ENCODE peak calls at places on chromosomes 13 and 19, in four cellular contexts. One of them, this sample, is unnamed.

GRCh38 chr19:33828266-33829075 is 31.8 kb downstream of the KCTD15 start:
- DNase-seq in H1: no peak
- DNase-seq in GM12878: no peak
- DNase-seq in K562: no peak
- DNase-seq in this sample: no peak

GRCh38 chr19:16070366-16070990 is 5.8 kb upstream of the TPM4 start:
- DNase-seq in K562: peak
- DNase-seq in GM12878: no peak
- DNase-seq in H1: no peak
- DNase-seq in this sample: peak

GRCh38 chr13:35283856-35284255 is 192.6 kb downstream of the MAB21L1 start:
- DNase-seq in H1: no peak
- DNase-seq in K562: no peak
- DNase-seq in GM12878: no peak
- DNase-seq in this sample: peak

GRCh38 chr13:51714663-51715168 is 89.2 kb downstream of the DHRS12 start:
- DNase-seq in GM12878: peak
- DNase-seq in K562: no peak
- DNase-seq in H1: no peak
- DNase-seq in this sample: no peak

GRCh38 chr19:33214621-33215020 is 11.0 kb downstream of the SLC7A10 start:
- DNase-seq in GM12878: no peak
- DNase-seq in H1: no peak
- DNase-seq in K562: peak
- DNase-seq in this sample: peak

GRCh38 chr19:5271145-5271544 is 69.5 kb downstream of the PTPRS start:
- DNase-seq in GM12878: no peak
- DNase-seq in H1: no peak
- DNase-seq in K562: peak
- DNase-seq in this sample: no peak

GRCh38 chr13:108227651-108228272 is 9.6 kb downstream of the ABHD13 start:
- DNase-seq in GM12878: no peak
- DNase-seq in H1: no peak
- DNase-seq in K562: peak
- DNase-seq in this sample: peak

GRCh38 chr19:13788991-13789390 is 6.3 kb upstream of the ZSWIM4 start:
- DNase-seq in GM12878: no peak
- DNase-seq in H1: no peak
- DNase-seq in K562: no peak
- DNase-seq in this sample: no peak

GRCh38 chr13:48194392-48194754 is 38.6 kb upstream of the ITM2B start:
- DNase-seq in GM12878: peak
- DNase-seq in K562: no peak
- DNase-seq in H1: no peak
- DNase-seq in this sample: no peak
- TF ChIP-seq RFX5 in GM12878: no peak
- TF ChIP-seq RFX5 in K562: no peak
- TF ChIP-seq RFX5 in H1: no peak
- TF ChIP-seq RFX5 in this sample: no peak

GRCh38 chr19:3220576-3220975 is 3.9 kb upstream of the CELF5 start:
- DNase-seq in H1: no peak
- DNase-seq in GM12878: no peak
- DNase-seq in K562: no peak
- DNase-seq in this sample: no peak

GRCh38 chr19:3225677-3226093 is 1.2 kb downstream of the CELF5 start:
- DNase-seq in GM12878: no peak
- DNase-seq in K562: no peak
- DNase-seq in H1: no peak
- DNase-seq in this sample: no peak

GRCh38 chr19:3227054-3227626 is 2.7 kb downstream of the CELF5 start:
- DNase-seq in H1: no peak
- DNase-seq in K562: no peak
- DNase-seq in GM12878: no peak
- DNase-seq in this sample: no peak

GRCh38 chr19:3222709-3223108 is 1.8 kb upstream of the CELF5 start:
- DNase-seq in K562: no peak
- DNase-seq in H1: no peak
- DNase-seq in GM12878: no peak
- DNase-seq in this sample: no peak

GRCh38 chr19:3224346-3225325 is at the start of gene CELF5:
- DNase-seq in H1: peak
- DNase-seq in GM12878: no peak
- DNase-seq in K562: peak
- DNase-seq in this sample: no peak
- TF ChIP-seq ZNF274 in H1: no peak
- TF ChIP-seq ZNF274 in GM12878: no peak
- TF ChIP-seq ZNF274 in K562: no peak
- TF ChIP-seq ZNF274 in this sample: no peak

DNA sequence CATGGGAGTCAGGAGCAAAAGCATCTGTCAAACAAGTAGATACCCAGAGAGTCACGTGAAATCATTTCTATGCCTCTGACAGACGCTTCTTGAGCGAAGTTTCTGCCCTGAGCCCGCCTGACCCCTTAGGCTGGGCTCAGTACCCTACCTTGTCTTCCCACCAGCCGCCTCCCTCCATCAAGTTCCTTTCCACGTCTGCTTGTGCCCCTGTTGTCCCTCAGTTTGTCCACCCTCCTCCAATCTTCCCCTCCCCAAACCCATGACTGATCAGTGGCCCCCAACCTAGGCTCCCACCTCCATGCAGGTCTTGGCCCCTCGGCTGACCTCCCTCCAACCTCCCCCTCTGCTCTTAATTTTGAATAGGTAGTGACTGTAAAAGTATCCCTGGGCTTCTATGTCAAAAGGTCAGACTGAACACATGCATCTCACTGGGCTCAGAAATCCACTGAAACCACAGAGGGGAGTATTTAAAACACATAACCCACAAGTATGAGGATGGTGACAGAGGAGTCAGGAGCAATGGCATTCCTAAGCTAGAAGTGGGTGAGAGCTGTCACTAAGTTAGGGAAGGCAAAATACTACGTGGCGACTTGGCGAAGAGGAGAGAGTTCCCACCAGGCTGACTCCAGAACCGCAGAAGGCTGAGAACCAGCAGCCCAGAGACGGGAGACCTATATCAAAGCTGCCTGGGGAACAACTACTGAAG is 1.7 kb upstream of the ZNF446 start:
- DNase-seq in GM12878: no peak
- DNase-seq in H1: no peak
- DNase-seq in K562: no peak
- DNase-seq in this sample: no peak
- TF ChIP-seq RFX5 in GM12878: no peak
- TF ChIP-seq RFX5 in H1: no peak
- TF ChIP-seq RFX5 in K562: no peak
- TF ChIP-seq RFX5 in this sample: no peak

GRCh38 chr13:98988277-98988676 is 10.4 kb upstream of the DOCK9 start:
- DNase-seq in K562: no peak
- DNase-seq in GM12878: no peak
- DNase-seq in H1: no peak
- DNase-seq in this sample: no peak
- TF ChIP-seq ZNF274 in K562: no peak
- TF ChIP-seq ZNF274 in GM12878: no peak
- TF ChIP-seq ZNF274 in H1: no peak
- TF ChIP-seq ZNF274 in this sample: no peak

DNA sequence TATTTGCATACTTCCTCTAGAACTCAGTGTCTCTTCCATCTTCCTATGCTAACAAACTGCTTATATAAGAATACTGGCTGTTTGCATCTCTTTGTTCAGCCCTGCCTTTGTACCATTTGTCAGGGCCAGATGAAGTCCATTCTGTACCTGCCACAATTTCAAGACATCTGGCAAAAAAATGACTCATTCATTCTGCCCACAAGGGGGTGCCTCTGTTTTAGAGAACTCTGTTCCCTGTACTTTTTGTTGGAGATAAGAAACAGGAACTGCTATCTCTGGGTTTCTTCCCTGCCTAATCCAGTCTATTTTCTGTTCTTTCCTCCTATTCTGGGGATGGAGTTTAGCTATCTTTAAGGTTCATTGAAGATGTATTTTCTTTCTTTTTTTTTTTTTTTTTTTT is 23.0 kb downstream of the ZNF568 start:
- DNase-seq in GM12878: no peak
- DNase-seq in K562: no peak
- DNase-seq in H1: no peak
- DNase-seq in this sample: no peak
- TF ChIP-seq RFX5 in GM12878: no peak
- TF ChIP-seq RFX5 in K562: no peak
- TF ChIP-seq RFX5 in H1: no peak
- TF ChIP-seq RFX5 in this sample: no peak

GRCh38 chr13:48533207-48533499 is 273 bp upstream of the RCBTB2 start:
- DNase-seq in H1: no peak
- DNase-seq in K562: no peak
- DNase-seq in GM12878: no peak
- DNase-seq in this sample: no peak

GRCh38 chr13:48533986-48534600 is 1.2 kb upstream of the RCBTB2 start:
- DNase-seq in H1: no peak
- DNase-seq in K562: no peak
- DNase-seq in GM12878: no peak
- DNase-seq in this sample: no peak

GRCh38 chr13:48532146-48532472 is 771 bp downstream of the RCBTB2 start:
- DNase-seq in GM12878: peak
- DNase-seq in K562: no peak
- DNase-seq in H1: no peak
- DNase-seq in this sample: no peak

GRCh38 chr13:48531416-48532145 is 1.3 kb downstream of the RCBTB2 start:
- DNase-seq in K562: no peak
- DNase-seq in H1: no peak
- DNase-seq in GM12878: peak
- DNase-seq in this sample: peak

DNA sequence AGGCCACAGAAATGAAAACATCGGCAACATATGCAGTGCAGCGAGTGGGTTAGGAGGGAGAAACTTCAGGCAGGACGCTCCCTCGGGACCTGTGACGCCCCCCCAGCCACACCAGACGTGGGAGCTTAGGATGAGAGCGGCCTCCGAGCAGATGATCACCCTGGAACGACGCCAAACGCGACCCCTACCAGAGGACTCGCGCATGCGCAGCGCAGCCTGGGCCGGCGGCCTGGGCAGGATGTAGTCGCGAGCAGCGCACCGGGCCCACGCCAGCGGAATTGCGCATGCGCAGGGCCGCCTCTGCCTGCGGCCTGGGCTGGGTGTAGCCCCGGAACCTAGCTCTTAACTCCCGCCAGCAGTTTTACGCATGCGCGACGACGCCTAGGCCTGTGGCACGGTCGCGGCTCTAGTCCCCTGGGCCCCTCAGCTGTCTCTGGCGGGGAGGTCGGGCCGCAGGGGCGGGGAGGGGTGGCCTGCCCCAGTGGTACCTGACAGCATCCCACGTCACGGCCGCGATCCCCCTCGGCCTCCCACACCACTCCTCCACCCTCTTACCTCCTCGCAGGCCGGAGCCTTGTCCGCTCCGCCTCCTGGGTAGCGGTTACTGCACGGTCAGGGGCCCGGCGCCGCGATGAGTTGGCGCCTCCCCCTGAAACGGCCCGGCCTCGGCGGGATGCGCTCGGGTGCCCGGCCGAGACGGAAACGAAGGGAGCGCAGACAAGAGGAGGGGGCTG is at the start of gene RCBTB2:
- DNase-seq in K562: peak
- DNase-seq in H1: peak
- DNase-seq in GM12878: peak
- DNase-seq in this sample: peak
- TF ChIP-seq ZNF274 in K562: no peak
- TF ChIP-seq ZNF274 in H1: no peak
- TF ChIP-seq ZNF274 in GM12878: no peak
- TF ChIP-seq ZNF274 in this sample: peak

GRCh38 chr13:76223565-76223964 is 587.4 kb downstream of the LMO7 start:
- DNase-seq in H1: no peak
- DNase-seq in K562: no peak
- DNase-seq in GM12878: no peak
- DNase-seq in this sample: no peak

GRCh38 chr13:76223999-76224398 is 587.9 kb downstream of the LMO7 start:
- DNase-seq in H1: no peak
- DNase-seq in GM12878: no peak
- DNase-seq in K562: no peak
- DNase-seq in this sample: no peak

GRCh38 chr13:76226941-76227340 is 590.8 kb downstream of the LMO7 start:
- DNase-seq in K562: no peak
- DNase-seq in GM12878: no peak
- DNase-seq in H1: no peak
- DNase-seq in this sample: no peak

GRCh38 chr13:76225815-76226489 is 589.8 kb downstream of the LMO7 start:
- DNase-seq in K562: no peak
- DNase-seq in GM12878: no peak
- DNase-seq in H1: no peak
- DNase-seq in this sample: no peak

DNA sequence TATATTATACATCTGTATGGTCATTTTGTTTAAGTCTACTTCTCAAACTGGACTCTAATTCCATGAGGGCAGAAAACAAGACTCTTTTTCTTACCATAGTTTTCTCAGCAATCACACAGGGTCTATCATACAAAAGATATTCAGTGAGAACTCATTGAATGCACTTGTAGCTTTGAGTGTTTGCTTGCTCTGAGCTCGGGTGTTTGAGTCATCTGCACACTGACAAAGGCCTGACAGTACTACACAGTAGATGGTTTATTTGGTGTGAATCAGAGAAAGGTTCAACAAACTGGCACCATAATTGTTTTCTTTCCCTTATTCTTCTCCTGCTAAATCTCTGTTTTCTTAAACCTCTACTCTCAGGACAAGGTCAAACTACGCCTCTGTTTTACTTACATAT is 586.4 kb downstream of the LMO7 start:
- DNase-seq in H1: no peak
- DNase-seq in K562: no peak
- DNase-seq in GM12878: no peak
- DNase-seq in this sample: no peak
- TF ChIP-seq RFX5 in H1: no peak
- TF ChIP-seq RFX5 in K562: no peak
- TF ChIP-seq RFX5 in GM12878: no peak
- TF ChIP-seq RFX5 in this sample: no peak